ENCODE peak calls at places on chromosomes 11 and 22, in nine cellular contexts. One of them, this sample, is unnamed.

GRCh38 chr22:37244114-37244921 is at the start of gene RAC2:
- DNase-seq in posterior cingulate gyrus: peak
- DNase-seq in frontal cortex: no peak
- DNase-seq in uterus: peak
- DNase-seq in activated T-helper 9 cell treated with anti-CD3 and anti-CD28 coated beads, Interleukin-2, amount 50 U/mL, for 16 hours: peak
- DNase-seq in nephron progenitor cell: peak
- DNase-seq in LoVo: no peak
- DNase-seq in Calu3: peak
- DNase-seq in heart left ventricle: peak
- DNase-seq in this sample: peak

GRCh38 chr11:70611890-70612289 is 213.6 kb downstream of the CTTN start:
- DNase-seq in frontal cortex: no peak
- DNase-seq in heart left ventricle: no peak
- DNase-seq in posterior cingulate gyrus: peak
- DNase-seq in LoVo: no peak
- DNase-seq in nephron progenitor cell: no peak
- DNase-seq in Calu3: no peak
- DNase-seq in uterus: no peak
- DNase-seq in activated T-helper 9 cell treated with anti-CD3 and anti-CD28 coated beads, Interleukin-2, amount 50 U/mL, for 16 hours: no peak
- DNase-seq in this sample: no peak

GRCh38 chr22:46951973-46952372 is 189.5 kb downstream of the TBC1D22A start:
- DNase-seq in frontal cortex: no peak
- DNase-seq in posterior cingulate gyrus: no peak
- DNase-seq in activated T-helper 9 cell treated with anti-CD3 and anti-CD28 coated beads, Interleukin-2, amount 50 U/mL, for 16 hours: no peak
- DNase-seq in nephron progenitor cell: no peak
- DNase-seq in uterus: no peak
- DNase-seq in heart left ventricle: no peak
- DNase-seq in Calu3: no peak
- DNase-seq in LoVo: no peak
- DNase-seq in this sample: no peak

GRCh38 chr11:86206296-86206695 is 38.3 kb upstream of the EED start:
- DNase-seq in LoVo: no peak
- DNase-seq in nephron progenitor cell: no peak
- DNase-seq in activated T-helper 9 cell treated with anti-CD3 and anti-CD28 coated beads, Interleukin-2, amount 50 U/mL, for 16 hours: no peak
- DNase-seq in Calu3: no peak
- DNase-seq in posterior cingulate gyrus: no peak
- DNase-seq in frontal cortex: no peak
- DNase-seq in heart left ventricle: no peak
- DNase-seq in uterus: no peak
- DNase-seq in this sample: no peak

GRCh38 chr11:82899191-82899820 is 924 bp downstream of the PRCP start:
- DNase-seq in Calu3: no peak
- DNase-seq in heart left ventricle: no peak
- DNase-seq in LoVo: no peak
- DNase-seq in nephron progenitor cell: no peak
- DNase-seq in uterus: no peak
- DNase-seq in activated T-helper 9 cell treated with anti-CD3 and anti-CD28 coated beads, Interleukin-2, amount 50 U/mL, for 16 hours: no peak
- DNase-seq in posterior cingulate gyrus: no peak
- DNase-seq in frontal cortex: no peak
- DNase-seq in this sample: no peak

GRCh38 chr11:59413646-59414045 is 12.6 kb downstream of the OR5A2 start:
- DNase-seq in uterus: no peak
- DNase-seq in heart left ventricle: no peak
- DNase-seq in Calu3: no peak
- DNase-seq in nephron progenitor cell: no peak
- DNase-seq in posterior cingulate gyrus: no peak
- DNase-seq in frontal cortex: no peak
- DNase-seq in LoVo: no peak
- DNase-seq in activated T-helper 9 cell treated with anti-CD3 and anti-CD28 coated beads, Interleukin-2, amount 50 U/mL, for 16 hours: no peak
- DNase-seq in this sample: no peak

GRCh38 chr11:3123761-3124733 is 41.1 kb downstream of the OSBPL5 start:
- DNase-seq in LoVo: peak
- DNase-seq in activated T-helper 9 cell treated with anti-CD3 and anti-CD28 coated beads, Interleukin-2, amount 50 U/mL, for 16 hours: no peak
- DNase-seq in frontal cortex: no peak
- DNase-seq in heart left ventricle: peak
- DNase-seq in posterior cingulate gyrus: peak
- DNase-seq in Calu3: peak
- DNase-seq in nephron progenitor cell: no peak
- DNase-seq in uterus: peak
- DNase-seq in this sample: peak

GRCh38 chr11:46229250-46229649 is 48.2 kb upstream of the CREB3L1 start:
- DNase-seq in uterus: no peak
- DNase-seq in Calu3: no peak
- DNase-seq in heart left ventricle: no peak
- DNase-seq in activated T-helper 9 cell treated with anti-CD3 and anti-CD28 coated beads, Interleukin-2, amount 50 U/mL, for 16 hours: no peak
- DNase-seq in LoVo: no peak
- DNase-seq in posterior cingulate gyrus: no peak
- DNase-seq in frontal cortex: no peak
- DNase-seq in nephron progenitor cell: no peak
- DNase-seq in this sample: no peak

GRCh38 chr22:21850660-21851059 is 16.8 kb downstream of the MAPK1 start:
- DNase-seq in uterus: no peak
- DNase-seq in activated T-helper 9 cell treated with anti-CD3 and anti-CD28 coated beads, Interleukin-2, amount 50 U/mL, for 16 hours: no peak
- DNase-seq in posterior cingulate gyrus: no peak
- DNase-seq in nephron progenitor cell: no peak
- DNase-seq in frontal cortex: no peak
- DNase-seq in LoVo: no peak
- DNase-seq in Calu3: no peak
- DNase-seq in heart left ventricle: no peak
- DNase-seq in this sample: no peak

GRCh38 chr22:19398206-19398605 is 33.3 kb downstream of the HIRA start:
- DNase-seq in activated T-helper 9 cell treated with anti-CD3 and anti-CD28 coated beads, Interleukin-2, amount 50 U/mL, for 16 hours: no peak
- DNase-seq in uterus: no peak
- DNase-seq in heart left ventricle: no peak
- DNase-seq in frontal cortex: no peak
- DNase-seq in posterior cingulate gyrus: no peak
- DNase-seq in nephron progenitor cell: no peak
- DNase-seq in Calu3: no peak
- DNase-seq in LoVo: no peak
- DNase-seq in this sample: no peak

GRCh38 chr22:23067691-23068090 is 2.6 kb upstream of the GNAZ start:
- DNase-seq in activated T-helper 9 cell treated with anti-CD3 and anti-CD28 coated beads, Interleukin-2, amount 50 U/mL, for 16 hours: no peak
- DNase-seq in uterus: no peak
- DNase-seq in posterior cingulate gyrus: peak
- DNase-seq in frontal cortex: no peak
- DNase-seq in nephron progenitor cell: no peak
- DNase-seq in heart left ventricle: peak
- DNase-seq in Calu3: no peak
- DNase-seq in LoVo: no peak
- DNase-seq in this sample: peak

GRCh38 chr11:43579919-43580276 is 100.6 kb upstream of the HSD17B12 start:
- DNase-seq in heart left ventricle: no peak
- DNase-seq in Calu3: no peak
- DNase-seq in activated T-helper 9 cell treated with anti-CD3 and anti-CD28 coated beads, Interleukin-2, amount 50 U/mL, for 16 hours: no peak
- DNase-seq in nephron progenitor cell: no peak
- DNase-seq in LoVo: no peak
- DNase-seq in posterior cingulate gyrus: no peak
- DNase-seq in frontal cortex: no peak
- DNase-seq in uterus: no peak
- DNase-seq in this sample: no peak

GRCh38 chr11:48044577-48044976 is 64.2 kb downstream of the PTPRJ start:
- DNase-seq in Calu3: no peak
- DNase-seq in uterus: no peak
- DNase-seq in frontal cortex: no peak
- DNase-seq in LoVo: no peak
- DNase-seq in activated T-helper 9 cell treated with anti-CD3 and anti-CD28 coated beads, Interleukin-2, amount 50 U/mL, for 16 hours: no peak
- DNase-seq in heart left ventricle: no peak
- DNase-seq in nephron progenitor cell: no peak
- DNase-seq in posterior cingulate gyrus: peak
- DNase-seq in this sample: no peak

GRCh38 chr11:133787379-133788103 is 57.8 kb downstream of the SPATA19 start:
- DNase-seq in LoVo: no peak
- DNase-seq in activated T-helper 9 cell treated with anti-CD3 and anti-CD28 coated beads, Interleukin-2, amount 50 U/mL, for 16 hours: no peak
- DNase-seq in heart left ventricle: no peak
- DNase-seq in nephron progenitor cell: peak
- DNase-seq in Calu3: no peak
- DNase-seq in uterus: no peak
- DNase-seq in posterior cingulate gyrus: peak
- DNase-seq in frontal cortex: no peak
- DNase-seq in this sample: peak

GRCh38 chr11:121368504-121368903 is 75.9 kb downstream of the SC5D start:
- DNase-seq in nephron progenitor cell: no peak
- DNase-seq in posterior cingulate gyrus: no peak
- DNase-seq in uterus: no peak
- DNase-seq in frontal cortex: no peak
- DNase-seq in heart left ventricle: no peak
- DNase-seq in activated T-helper 9 cell treated with anti-CD3 and anti-CD28 coated beads, Interleukin-2, amount 50 U/mL, for 16 hours: no peak
- DNase-seq in LoVo: no peak
- DNase-seq in Calu3: no peak
- DNase-seq in this sample: no peak

GRCh38 chr22:36144886-36145541 is 15.5 kb downstream of the APOL3 start:
- DNase-seq in frontal cortex: peak
- DNase-seq in uterus: peak
- DNase-seq in LoVo: no peak
- DNase-seq in Calu3: peak
- DNase-seq in heart left ventricle: peak
- DNase-seq in nephron progenitor cell: peak
- DNase-seq in activated T-helper 9 cell treated with anti-CD3 and anti-CD28 coated beads, Interleukin-2, amount 50 U/mL, for 16 hours: no peak
- DNase-seq in posterior cingulate gyrus: peak
- DNase-seq in this sample: no peak

GRCh38 chr11:128409476-128409875 is 177.9 kb downstream of the ETS1 start:
- DNase-seq in nephron progenitor cell: no peak
- DNase-seq in Calu3: no peak
- DNase-seq in uterus: no peak
- DNase-seq in frontal cortex: no peak
- DNase-seq in LoVo: no peak
- DNase-seq in activated T-helper 9 cell treated with anti-CD3 and anti-CD28 coated beads, Interleukin-2, amount 50 U/mL, for 16 hours: no peak
- DNase-seq in heart left ventricle: no peak
- DNase-seq in posterior cingulate gyrus: no peak
- DNase-seq in this sample: no peak

GRCh38 chr11:113722221-113722620 is 16.1 kb upstream of the TMPRSS5 start:
- DNase-seq in heart left ventricle: no peak
- DNase-seq in Calu3: no peak
- DNase-seq in LoVo: no peak
- DNase-seq in activated T-helper 9 cell treated with anti-CD3 and anti-CD28 coated beads, Interleukin-2, amount 50 U/mL, for 16 hours: no peak
- DNase-seq in posterior cingulate gyrus: no peak
- DNase-seq in uterus: no peak
- DNase-seq in frontal cortex: no peak
- DNase-seq in nephron progenitor cell: no peak
- DNase-seq in this sample: no peak

GRCh38 chr11:134393638-134394037 is 18.4 kb downstream of the B3GAT1 start:
- DNase-seq in heart left ventricle: no peak
- DNase-seq in LoVo: peak
- DNase-seq in Calu3: peak
- DNase-seq in nephron progenitor cell: peak
- DNase-seq in frontal cortex: peak
- DNase-seq in posterior cingulate gyrus: peak
- DNase-seq in activated T-helper 9 cell treated with anti-CD3 and anti-CD28 coated beads, Interleukin-2, amount 50 U/mL, for 16 hours: no peak
- DNase-seq in uterus: no peak
- DNase-seq in this sample: peak

GRCh38 chr11:6721343-6721742 is 38.2 kb upstream of the MRPL17 start:
- DNase-seq in activated T-helper 9 cell treated with anti-CD3 and anti-CD28 coated beads, Interleukin-2, amount 50 U/mL, for 16 hours: no peak
- DNase-seq in nephron progenitor cell: no peak
- DNase-seq in Calu3: no peak
- DNase-seq in uterus: no peak
- DNase-seq in heart left ventricle: no peak
- DNase-seq in posterior cingulate gyrus: no peak
- DNase-seq in LoVo: no peak
- DNase-seq in frontal cortex: no peak
- DNase-seq in this sample: no peak

GRCh38 chr11:124793466-124794278 is 6.5 kb downstream of the MSANTD2 start:
- DNase-seq in uterus: no peak
- DNase-seq in LoVo: peak
- DNase-seq in Calu3: peak
- DNase-seq in nephron progenitor cell: peak
- DNase-seq in activated T-helper 9 cell treated with anti-CD3 and anti-CD28 coated beads, Interleukin-2, amount 50 U/mL, for 16 hours: no peak
- DNase-seq in frontal cortex: peak
- DNase-seq in heart left ventricle: no peak
- DNase-seq in posterior cingulate gyrus: no peak
- DNase-seq in this sample: no peak

GRCh38 chr11:79050784-79051183 is 390.0 kb downstream of the TENM4 start:
- DNase-seq in posterior cingulate gyrus: no peak
- DNase-seq in LoVo: no peak
- DNase-seq in heart left ventricle: peak
- DNase-seq in Calu3: no peak
- DNase-seq in frontal cortex: no peak
- DNase-seq in uterus: no peak
- DNase-seq in nephron progenitor cell: no peak
- DNase-seq in activated T-helper 9 cell treated with anti-CD3 and anti-CD28 coated beads, Interleukin-2, amount 50 U/mL, for 16 hours: no peak
- DNase-seq in this sample: no peak

GRCh38 chr11:78660451-78660850 is 85.8 kb upstream of the NARS2 start:
- DNase-seq in frontal cortex: no peak
- DNase-seq in Calu3: no peak
- DNase-seq in LoVo: no peak
- DNase-seq in nephron progenitor cell: no peak
- DNase-seq in uterus: no peak
- DNase-seq in heart left ventricle: no peak
- DNase-seq in posterior cingulate gyrus: peak
- DNase-seq in activated T-helper 9 cell treated with anti-CD3 and anti-CD28 coated beads, Interleukin-2, amount 50 U/mL, for 16 hours: no peak
- DNase-seq in this sample: no peak

GRCh38 chr11:68872216-68873003 is 30.7 kb upstream of the CPT1A start:
- DNase-seq in activated T-helper 9 cell treated with anti-CD3 and anti-CD28 coated beads, Interleukin-2, amount 50 U/mL, for 16 hours: no peak
- DNase-seq in heart left ventricle: no peak
- DNase-seq in LoVo: no peak
- DNase-seq in posterior cingulate gyrus: peak
- DNase-seq in uterus: no peak
- DNase-seq in nephron progenitor cell: no peak
- DNase-seq in Calu3: no peak
- DNase-seq in frontal cortex: no peak
- DNase-seq in this sample: peak